ENCODE peak calls at places on chromosome 20, in four cellular contexts. One of them, this sample, is unnamed.

GRCh38 chr20:41177636-41178035 is 40.3 kb downstream of the PLCG1 start:
- DNase-seq in Caco-2: peak
- DNase-seq in BE2C: no peak
- DNase-seq in cardiac muscle cell: no peak
- DNase-seq in this sample: peak

GRCh38 chr20:1893721-1894470 is 1.3 kb upstream of the SIRPA start:
- DNase-seq in Caco-2: no peak
- DNase-seq in BE2C: no peak
- DNase-seq in cardiac muscle cell: peak
- DNase-seq in this sample: no peak

GRCh38 chr20:2694519-2694918 is 1.9 kb downstream of the EBF4 start:
- DNase-seq in Caco-2: no peak
- DNase-seq in BE2C: no peak
- DNase-seq in cardiac muscle cell: no peak
- DNase-seq in this sample: no peak

GRCh38 chr20:3751664-3752385 is 15.7 kb downstream of the ADISSP start:
- DNase-seq in cardiac muscle cell: peak
- DNase-seq in BE2C: peak
- DNase-seq in Caco-2: no peak
- DNase-seq in this sample: no peak

GRCh38 chr20:31494131-31494530 is 19.0 kb downstream of the REM1 start:
- DNase-seq in BE2C: peak
- DNase-seq in Caco-2: peak
- DNase-seq in cardiac muscle cell: no peak
- DNase-seq in this sample: no peak

GRCh38 chr20:64051532-64052325 is 2.3 kb upstream of the SOX18 start:
- DNase-seq in Caco-2: no peak
- DNase-seq in cardiac muscle cell: no peak
- DNase-seq in BE2C: peak
- DNase-seq in this sample: no peak

GRCh38 chr20:44176833-44177533 is 10.0 kb downstream of the JPH2 start:
- DNase-seq in BE2C: no peak
- DNase-seq in Caco-2: peak
- DNase-seq in cardiac muscle cell: no peak
- DNase-seq in this sample: no peak

GRCh38 chr20:1274485-1275313 is 8.6 kb downstream of the SNPH start:
- DNase-seq in cardiac muscle cell: no peak
- DNase-seq in Caco-2: no peak
- DNase-seq in BE2C: peak
- DNase-seq in this sample: no peak

GRCh38 chr20:63969851-63970713 is at the start of gene ZNF512B:
- DNase-seq in Caco-2: peak
- DNase-seq in cardiac muscle cell: peak
- DNase-seq in BE2C: peak
- DNase-seq in this sample: no peak

GRCh38 chr20:20520776-20521175 is 152.9 kb downstream of the INSM1 start:
- DNase-seq in BE2C: no peak
- DNase-seq in Caco-2: no peak
- DNase-seq in cardiac muscle cell: no peak
- DNase-seq in this sample: no peak

GRCh38 chr20:34246126-34246626 is 5.0 kb downstream of the ASIP start:
- DNase-seq in Caco-2: no peak
- DNase-seq in cardiac muscle cell: no peak
- DNase-seq in BE2C: no peak
- DNase-seq in this sample: peak

GRCh38 chr20:33832113-33832853 is 21.1 kb downstream of the CHMP4B start:
- DNase-seq in BE2C: no peak
- DNase-seq in cardiac muscle cell: no peak
- DNase-seq in Caco-2: no peak
- DNase-seq in this sample: peak

GRCh38 chr20:37816003-37816402 is 86.9 kb upstream of the VSTM2L start:
- DNase-seq in cardiac muscle cell: no peak
- DNase-seq in Caco-2: no peak
- DNase-seq in BE2C: no peak
- DNase-seq in this sample: no peak

GRCh38 chr20:57013741-57014140 is 252.7 kb downstream of the BMP7 start:
- DNase-seq in BE2C: no peak
- DNase-seq in Caco-2: peak
- DNase-seq in cardiac muscle cell: peak
- DNase-seq in this sample: no peak

GRCh38 chr20:51529758-51530157 is 12.8 kb downstream of the NFATC2 start:
- DNase-seq in Caco-2: no peak
- DNase-seq in cardiac muscle cell: no peak
- DNase-seq in BE2C: no peak
- DNase-seq in this sample: no peak

GRCh38 chr20:12966468-12967085 is 42.2 kb upstream of the SPTLC3 start:
- DNase-seq in BE2C: no peak
- DNase-seq in Caco-2: no peak
- DNase-seq in cardiac muscle cell: peak
- DNase-seq in this sample: peak

GRCh38 chr20:31698803-31699718 is 23.6 kb downstream of the BCL2L1 start:
- DNase-seq in cardiac muscle cell: no peak
- DNase-seq in Caco-2: no peak
- DNase-seq in BE2C: no peak
- DNase-seq in this sample: peak

GRCh38 chr20:43755390-43755789 is 28.6 kb upstream of the GTSF1L start:
- DNase-seq in Caco-2: no peak
- DNase-seq in cardiac muscle cell: no peak
- DNase-seq in BE2C: no peak
- DNase-seq in this sample: no peak

GRCh38 chr20:8043687-8044278 is 24.2 kb upstream of the TMX4 start:
- DNase-seq in Caco-2: no peak
- DNase-seq in BE2C: peak
- DNase-seq in cardiac muscle cell: peak
- DNase-seq in this sample: peak

GRCh38 chr20:843908-844307 is 10.4 kb downstream of the FAM110A start:
- DNase-seq in BE2C: no peak
- DNase-seq in Caco-2: no peak
- DNase-seq in cardiac muscle cell: no peak
- DNase-seq in this sample: no peak

GRCh38 chr20:34215711-34216381 is 25.4 kb upstream of the ASIP start:
- DNase-seq in cardiac muscle cell: peak
- DNase-seq in BE2C: peak
- DNase-seq in Caco-2: peak
- DNase-seq in this sample: no peak

GRCh38 chr20:21100590-21101452 is 5.3 kb downstream of the LINC00237 start:
- DNase-seq in cardiac muscle cell: no peak
- DNase-seq in Caco-2: no peak
- DNase-seq in BE2C: peak
- DNase-seq in this sample: no peak

GRCh38 chr20:53736757-53737403 is 143.2 kb upstream of the ZNF217 start:
- DNase-seq in Caco-2: no peak
- DNase-seq in BE2C: no peak
- DNase-seq in cardiac muscle cell: no peak
- DNase-seq in this sample: no peak

GRCh38 chr20:19617256-19617655 is 140.8 kb upstream of the RIN2 start:
- DNase-seq in BE2C: no peak
- DNase-seq in cardiac muscle cell: no peak
- DNase-seq in Caco-2: no peak
- DNase-seq in this sample: no peak

DNA sequence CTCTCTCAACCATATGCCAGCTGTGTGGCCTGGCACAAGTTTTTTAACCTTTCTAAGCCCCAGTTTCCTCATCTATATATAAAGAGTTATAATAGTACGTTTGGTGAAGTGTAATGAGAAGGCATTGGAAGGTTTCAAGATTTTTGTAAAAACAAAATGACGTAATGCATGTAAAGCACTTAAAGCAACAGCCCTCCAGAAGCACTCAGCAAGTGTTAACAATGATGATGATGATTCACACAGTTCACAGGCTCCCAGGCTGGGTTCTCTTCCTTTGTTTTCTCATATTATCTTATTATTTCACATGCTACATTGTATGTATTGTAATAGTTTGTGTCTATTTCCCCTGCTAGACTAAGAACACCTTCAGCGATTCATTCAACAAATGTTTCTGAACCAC is 6.2 kb downstream of the CEP250 start:
- DNase-seq in Caco-2: no peak
- DNase-seq in cardiac muscle cell: no peak
- DNase-seq in BE2C: no peak
- DNase-seq in this sample: no peak
- H3K4me3 ChIP-seq in Caco-2: no peak
- H3K4me3 ChIP-seq in cardiac muscle cell: no peak
- H3K4me3 ChIP-seq in BE2C: no peak
- H3K4me3 ChIP-seq in this sample: no peak

DNA sequence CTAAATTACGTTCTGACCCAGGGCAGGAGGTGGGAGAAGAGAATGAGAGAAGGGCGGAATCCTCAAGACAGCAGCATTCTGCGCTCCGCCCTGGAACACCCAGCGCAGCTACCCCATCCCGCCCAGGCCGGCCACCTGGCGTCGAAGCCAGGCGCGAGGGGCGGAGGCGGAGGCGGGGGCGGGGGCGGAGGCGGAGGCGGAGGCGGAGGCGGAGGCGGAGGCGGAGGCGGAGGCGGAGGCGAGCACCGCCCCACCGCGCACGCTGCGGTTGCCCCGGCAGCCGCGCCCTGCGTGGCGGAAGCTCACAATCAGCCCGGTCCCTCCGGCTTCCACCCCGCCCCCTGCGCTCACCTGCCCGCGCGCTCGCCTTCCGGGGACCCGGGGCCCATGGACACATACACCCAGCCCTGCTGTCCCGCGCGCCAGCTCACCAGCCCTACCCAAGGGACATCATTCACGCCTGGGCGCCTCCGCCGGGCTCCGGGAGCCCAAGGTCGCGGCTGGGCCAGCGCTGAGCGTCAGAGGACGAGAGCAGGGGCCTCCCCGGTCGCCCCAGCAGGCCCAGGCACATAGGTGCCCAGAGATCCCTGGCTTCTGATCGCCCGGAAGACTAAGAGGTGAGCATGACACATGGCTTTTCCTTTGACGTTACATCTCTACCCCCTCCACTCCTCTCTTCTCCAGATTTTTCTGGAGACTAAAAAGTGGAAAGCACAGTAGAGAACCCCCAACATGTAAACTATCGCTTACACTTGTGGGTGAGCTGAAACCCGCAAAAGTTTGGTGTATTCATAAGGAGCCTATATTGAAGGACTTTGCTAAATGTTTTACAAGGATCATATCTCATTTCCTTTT is at the start of gene ANKEF1:
- DNase-seq in Caco-2: peak
- DNase-seq in BE2C: peak
- DNase-seq in cardiac muscle cell: peak
- DNase-seq in this sample: no peak
- TF ChIP-seq CTCF in Caco-2: no peak
- TF ChIP-seq CTCF in BE2C: no peak
- TF ChIP-seq CTCF in cardiac muscle cell: no peak
- TF ChIP-seq CTCF in this sample: peak

GRCh38 chr20:25867776-25868649 is 171.4 kb upstream of the ZNF337 start:
- DNase-seq in Caco-2: no peak
- DNase-seq in cardiac muscle cell: peak
- DNase-seq in BE2C: peak
- DNase-seq in this sample: peak
- H3K4me3 ChIP-seq in Caco-2: no peak
- H3K4me3 ChIP-seq in cardiac muscle cell: peak
- H3K4me3 ChIP-seq in BE2C: peak
- H3K4me3 ChIP-seq in this sample: peak

GRCh38 chr20:25321262-25321831 is 69.3 kb downstream of the ABHD12 start:
- DNase-seq in Caco-2: no peak
- DNase-seq in cardiac muscle cell: no peak
- DNase-seq in BE2C: no peak
- DNase-seq in this sample: no peak

GRCh38 chr20:25325073-25325472 is 65.6 kb downstream of the ABHD12 start:
- DNase-seq in Caco-2: no peak
- DNase-seq in cardiac muscle cell: no peak
- DNase-seq in BE2C: no peak
- DNase-seq in this sample: no peak

GRCh38 chr20:25324412-25324811 is 66.2 kb downstream of the ABHD12 start:
- DNase-seq in Caco-2: no peak
- DNase-seq in cardiac muscle cell: no peak
- DNase-seq in BE2C: no peak
- DNase-seq in this sample: no peak

GRCh38 chr20:25321991-25322390 is 68.6 kb downstream of the ABHD12 start:
- DNase-seq in BE2C: no peak
- DNase-seq in cardiac muscle cell: no peak
- DNase-seq in Caco-2: no peak
- DNase-seq in this sample: no peak

DNA sequence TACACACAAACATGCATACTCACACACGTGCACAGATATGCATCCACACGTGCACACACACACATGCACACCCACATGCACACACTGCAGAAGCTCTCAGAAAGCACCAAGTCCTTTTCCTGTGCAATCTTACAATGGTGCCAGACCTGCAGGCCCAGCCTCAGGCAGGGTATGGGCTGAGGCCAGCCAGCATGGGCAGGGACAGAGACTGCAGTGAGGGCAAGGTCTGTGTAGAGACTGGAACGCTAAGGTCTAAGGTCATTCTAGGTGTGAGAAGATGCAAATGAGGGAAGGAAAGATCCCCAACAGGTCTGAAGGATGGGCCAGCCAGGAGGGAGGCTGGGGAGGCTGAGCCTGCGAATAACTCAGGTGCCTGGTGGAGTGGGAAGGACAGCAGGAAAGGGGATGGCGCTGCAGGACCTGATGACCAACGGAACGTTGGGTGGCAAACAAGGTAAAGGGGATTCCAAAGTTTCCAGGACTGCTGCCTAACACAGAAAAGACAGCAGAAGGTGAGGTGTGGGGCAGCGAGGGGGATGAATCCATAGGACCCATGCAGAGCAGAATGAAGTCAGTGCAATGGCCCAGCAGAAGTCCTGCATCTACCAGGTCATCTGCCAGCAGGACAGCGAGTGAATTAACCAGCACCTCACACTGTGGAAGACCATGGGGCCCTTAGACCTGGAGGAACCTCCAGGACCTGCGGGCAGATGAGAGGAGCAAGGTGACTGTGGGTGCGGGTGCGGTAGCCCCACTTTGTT is 67.0 kb downstream of the ABHD12 start:
- DNase-seq in BE2C: no peak
- DNase-seq in Caco-2: no peak
- DNase-seq in cardiac muscle cell: no peak
- DNase-seq in this sample: no peak
- TF ChIP-seq CTCF in BE2C: no peak
- TF ChIP-seq CTCF in Caco-2: no peak
- TF ChIP-seq CTCF in cardiac muscle cell: no peak
- TF ChIP-seq CTCF in this sample: no peak

GRCh38 chr20:62745959-62746288 is 37.3 kb downstream of the NTSR1 start:
- DNase-seq in Caco-2: no peak
- DNase-seq in BE2C: no peak
- DNase-seq in cardiac muscle cell: no peak
- DNase-seq in this sample: no peak
- H3K4me3 ChIP-seq in Caco-2: no peak
- H3K4me3 ChIP-seq in BE2C: no peak
- H3K4me3 ChIP-seq in cardiac muscle cell: no peak
- H3K4me3 ChIP-seq in this sample: no peak